ENCODE peak calls at places on chromosomes 7 and 10, in six cellular contexts. One of them, this sample, is unnamed.

GRCh38 chr7:150955519-150956394 is 22.4 kb downstream of the KCNH2 start:
- DNase-seq in AG09319: no peak
- DNase-seq in fibroblast of the aortic adventitia: no peak
- DNase-seq in ovary: peak; percentile 79
- DNase-seq in T follicular helper cell: no peak
- DNase-seq in renal cortical epithelial cell: peak; percentile 7
- DNase-seq in this sample: no peak

GRCh38 chr10:70296406-70296899 is 12.6 kb upstream of the NPFFR1 start:
- DNase-seq in AG09319: peak; percentile 86
- DNase-seq in fibroblast of the aortic adventitia: peak; percentile 95
- DNase-seq in T follicular helper cell: no peak
- DNase-seq in ovary: peak; percentile 91
- DNase-seq in renal cortical epithelial cell: peak; percentile 65
- DNase-seq in this sample: peak; percentile 77

GRCh38 chr7:124031919-124032318 is 948 bp downstream of the TMEM229A start:
- DNase-seq in T follicular helper cell: no peak
- DNase-seq in fibroblast of the aortic adventitia: no peak
- DNase-seq in ovary: no peak
- DNase-seq in renal cortical epithelial cell: no peak
- DNase-seq in AG09319: no peak
- DNase-seq in this sample: no peak

GRCh38 chr10:69962746-69963135 is 89.9 kb upstream of the MACROH2A2 start:
- DNase-seq in ovary: no peak
- DNase-seq in fibroblast of the aortic adventitia: no peak
- DNase-seq in renal cortical epithelial cell: no peak
- DNase-seq in AG09319: no peak
- DNase-seq in T follicular helper cell: no peak
- DNase-seq in this sample: no peak

GRCh38 chr10:70169661-70170364 is 501 bp downstream of the SAR1A start:
- DNase-seq in renal cortical epithelial cell: no peak
- DNase-seq in AG09319: no peak
- DNase-seq in ovary: no peak
- DNase-seq in T follicular helper cell: no peak
- DNase-seq in fibroblast of the aortic adventitia: no peak
- DNase-seq in this sample: no peak

GRCh38 chr7:121442845-121443244 is 46.7 kb upstream of the FAM3C start:
- DNase-seq in ovary: no peak
- DNase-seq in renal cortical epithelial cell: peak; percentile 77
- DNase-seq in fibroblast of the aortic adventitia: no peak
- DNase-seq in T follicular helper cell: no peak
- DNase-seq in AG09319: no peak
- DNase-seq in this sample: peak; percentile 56

GRCh38 chr7:48251766-48252165 is 80.5 kb downstream of the ABCA13 start:
- DNase-seq in T follicular helper cell: no peak
- DNase-seq in ovary: no peak
- DNase-seq in renal cortical epithelial cell: no peak
- DNase-seq in fibroblast of the aortic adventitia: peak; percentile 25
- DNase-seq in AG09319: no peak
- DNase-seq in this sample: peak; percentile 30

GRCh38 chr10:85400981-85401695 is 965.5 kb downstream of the GRID1 start:
- DNase-seq in renal cortical epithelial cell: no peak
- DNase-seq in ovary: no peak
- DNase-seq in fibroblast of the aortic adventitia: no peak
- DNase-seq in T follicular helper cell: no peak
- DNase-seq in AG09319: no peak
- DNase-seq in this sample: peak; percentile 70

GRCh38 chr7:93958216-93958615 is 36.7 kb downstream of the GNG11 start:
- DNase-seq in T follicular helper cell: no peak
- DNase-seq in ovary: no peak
- DNase-seq in renal cortical epithelial cell: no peak
- DNase-seq in AG09319: no peak
- DNase-seq in fibroblast of the aortic adventitia: peak; percentile 65
- DNase-seq in this sample: peak; percentile 52

GRCh38 chr10:46229144-46229563 is 57.6 kb upstream of the ANTXRL start:
- DNase-seq in T follicular helper cell: no peak
- DNase-seq in fibroblast of the aortic adventitia: peak; percentile 4
- DNase-seq in renal cortical epithelial cell: no peak
- DNase-seq in ovary: no peak
- DNase-seq in AG09319: no peak
- DNase-seq in this sample: no peak

GRCh38 chr10:124739119-124739921 is 4.9 kb downstream of the FAM53B start:
- DNase-seq in T follicular helper cell: no peak
- DNase-seq in renal cortical epithelial cell: no peak
- DNase-seq in ovary: no peak
- DNase-seq in fibroblast of the aortic adventitia: peak; percentile 53
- DNase-seq in AG09319: no peak
- DNase-seq in this sample: peak; percentile 21

GRCh38 chr7:144074374-144074773 is 4.8 kb downstream of the OR2A25 start:
- DNase-seq in fibroblast of the aortic adventitia: no peak
- DNase-seq in ovary: no peak
- DNase-seq in renal cortical epithelial cell: no peak
- DNase-seq in AG09319: no peak
- DNase-seq in T follicular helper cell: no peak
- DNase-seq in this sample: no peak

GRCh38 chr10:132389631-132390454 is 7.2 kb upstream of the PWWP2B start:
- DNase-seq in AG09319: no peak
- DNase-seq in ovary: no peak
- DNase-seq in renal cortical epithelial cell: no peak
- DNase-seq in fibroblast of the aortic adventitia: peak; percentile 65
- DNase-seq in T follicular helper cell: no peak
- DNase-seq in this sample: no peak

GRCh38 chr7:117839507-117839906 is 33.7 kb downstream of the CTTNBP2 start:
- DNase-seq in AG09319: no peak
- DNase-seq in T follicular helper cell: no peak
- DNase-seq in renal cortical epithelial cell: no peak
- DNase-seq in ovary: no peak
- DNase-seq in fibroblast of the aortic adventitia: no peak
- DNase-seq in this sample: no peak

GRCh38 chr10:81216949-81217348 is 658.0 kb upstream of the NRG3 start:
- DNase-seq in renal cortical epithelial cell: no peak
- DNase-seq in fibroblast of the aortic adventitia: no peak
- DNase-seq in AG09319: no peak
- DNase-seq in T follicular helper cell: no peak
- DNase-seq in ovary: no peak
- DNase-seq in this sample: no peak

GRCh38 chr7:44045226-44046014 is 918 bp downstream of the DBNL start:
- DNase-seq in renal cortical epithelial cell: no peak
- DNase-seq in ovary: no peak
- DNase-seq in T follicular helper cell: no peak
- DNase-seq in AG09319: no peak
- DNase-seq in fibroblast of the aortic adventitia: no peak
- DNase-seq in this sample: peak; percentile 46

GRCh38 chr7:39838326-39838725 is 111.7 kb upstream of the CDK13 start:
- DNase-seq in ovary: peak; percentile 74
- DNase-seq in fibroblast of the aortic adventitia: peak; percentile 21
- DNase-seq in renal cortical epithelial cell: peak; percentile 76
- DNase-seq in T follicular helper cell: no peak
- DNase-seq in AG09319: no peak
- DNase-seq in this sample: peak; percentile 69

GRCh38 chr7:123724725-123725381 is 23.9 kb downstream of the WASL start:
- DNase-seq in renal cortical epithelial cell: no peak
- DNase-seq in AG09319: no peak
- DNase-seq in ovary: no peak
- DNase-seq in T follicular helper cell: no peak
- DNase-seq in fibroblast of the aortic adventitia: no peak
- DNase-seq in this sample: no peak